ENCODE peak calls at places on chromosomes 7 and 10, in ten cellular contexts. C is epithelial cell of esophagus; G is DMS153; N is non-pigmented ciliary epithelial cell; L is AML-193; M is small intestine; X is stimulated activated CD4-positive, alpha-beta T cell treated with anti-CD3 and anti-CD28 coated beads, Interleukin-1b, Interleukin-23, amount 100 ng/mL, for 24 hours; R is NCI-H2081; B is mucosa of gallbladder; P is type B pancreatic cell. Z is an unnamed sample.

GRCh38 chr7:6278749-6279310 is 6.4 kb upstream of the CYTH3 start:
- DNase-seq in C (peak; percentile 15), X (no peak), L (no peak), B (no peak), R (no peak), G (no peak), P (no peak), N (no peak), M (no peak), Z (no peak)

GRCh38 chr10:69362471-69362954 is 54.2 kb downstream of the TACR2 start:
- DNase-seq in C (peak; percentile 66), N (no peak), G (peak; percentile 34), L (no peak), P (no peak), B (peak; percentile 40), X (no peak), M (no peak), R (no peak), Z (no peak)

GRCh38 chr10:103504181-103504783 is 10.8 kb downstream of the NEURL1 start:
- DNase-seq in B (no peak), G (no peak), X (peak; percentile 16), C (peak; percentile 63), M (peak; percentile 67), N (peak; percentile 97), R (no peak), P (no peak), L (no peak), Z (no peak)

GRCh38 chr10:122460891-122461293 is 461 bp upstream of the HTRA1 start:
- DNase-seq in G (no peak), C (no peak), P (no peak), R (no peak), B (no peak), L (no peak), X (no peak), N (no peak), M (no peak), Z (no peak)

GRCh38 chr7:37342170-37342569 is 106.5 kb downstream of the ELMO1 start:
- DNase-seq in G (peak; percentile 11), C (no peak), X (no peak), L (peak; percentile 55), N (no peak), R (no peak), B (no peak), P (no peak), M (no peak), Z (no peak)

GRCh38 chr10:1043532-1043995 is 5.4 kb downstream of the IDI1 start:
- DNase-seq in B (peak; percentile 21), N (no peak), R (no peak), X (no peak), L (peak; percentile 59), G (no peak), P (no peak), C (no peak), M (peak; percentile 26), Z (no peak)

GRCh38 chr7:50728184-50728583 is 54.5 kb downstream of the GRB10 start:
- DNase-seq in R (no peak), P (no peak), N (no peak), G (no peak), X (no peak), C (no peak), B (no peak), L (no peak), M (no peak), Z (no peak)

GRCh38 chr10:116712499-116712898 is 29.9 kb downstream of the HSPA12A start:
- DNase-seq in B (no peak), N (no peak), P (no peak), M (no peak), R (no peak), C (no peak), G (no peak), L (no peak), X (no peak), Z (no peak)

GRCh38 chr7:88306590-88307048 is at the start of gene STEAP4:
- DNase-seq in P (peak; percentile 71), N (no peak), R (no peak), X (no peak), B (peak; percentile 83), G (no peak), M (peak; percentile 86), L (no peak), C (peak; percentile 93), Z (no peak)

GRCh38 chr7:131027287-131027773 is 293.3 kb upstream of the KLF14 start:
- DNase-seq in N (peak; percentile 55), G (no peak), R (no peak), P (no peak), C (peak; percentile 24), L (peak; percentile 83), B (peak; percentile 53), M (no peak), X (no peak), Z (no peak)

GRCh38 chr10:21368022-21368582 is 157.4 kb downstream of the SKIDA1 start:
- DNase-seq in R (no peak), L (no peak), X (no peak), P (no peak), B (no peak), C (no peak), N (no peak), G (no peak), M (no peak), Z (no peak)

GRCh38 chr10:87505366-87506113 is 847 bp downstream of the MINPP1 start:
- DNase-seq in G (peak; percentile 39), P (peak; percentile 71), L (no peak), B (peak; percentile 47), C (peak; percentile 74), N (no peak), M (peak; percentile 66), R (peak; percentile 57), X (peak; percentile 25), Z (no peak)

GRCh38 chr10:3806603-3807002 is 21.6 kb upstream of the KLF6 start:
- DNase-seq in X (no peak), M (peak; percentile 95), C (peak; percentile 99), N (no peak), R (no peak), B (peak; percentile 69), G (peak; percentile 11), L (no peak), P (no peak), Z (peak; percentile 61)

GRCh38 chr7:159105845-159106614 is 38.6 kb downstream of the VIPR2 start:
- DNase-seq in M (no peak), G (no peak), N (no peak), L (no peak), P (no peak), X (no peak), R (no peak), B (no peak), C (no peak), Z (no peak)

GRCh38 chr7:148697256-148697841 is 1.4 kb upstream of the CUL1 start:
- DNase-seq in N (no peak), P (no peak), G (no peak), C (peak; percentile 26), R (no peak), M (no peak), B (peak; percentile 24), L (peak; percentile 4), X (peak; percentile 54), Z (no peak)

GRCh38 chr10:21496285-21497176 is 29.0 kb downstream of the SKIDA1 start:
- DNase-seq in P (peak; percentile 78), B (no peak), M (peak; percentile 66), G (peak; percentile 16), C (peak; percentile 45), N (no peak), R (peak; percentile 14), X (no peak), L (no peak), Z (peak; percentile 35)

GRCh38 chr10:110221044-110221720 is 13.8 kb downstream of the MXI1 start:
- DNase-seq in P (no peak), B (no peak), G (no peak), M (no peak), X (no peak), R (no peak), L (no peak), N (no peak), C (no peak), Z (no peak)

GRCh38 chr10:95536017-95536416 is 25.2 kb downstream of the SORBS1 start:
- DNase-seq in N (no peak), R (no peak), B (peak; percentile 53), M (no peak), L (no peak), G (no peak), P (no peak), C (no peak), X (no peak), Z (no peak)

GRCh38 chr7:125670926-125671572 is 741.4 kb upstream of the POT1 start:
- DNase-seq in C (peak; percentile 47), B (no peak), L (peak; percentile 0), G (peak; percentile 3), X (no peak), M (no peak), N (no peak), R (peak; percentile 50), P (no peak), Z (no peak)

GRCh38 chr10:7314068-7314646 is 96.7 kb downstream of the SFMBT2 start:
- DNase-seq in L (no peak), B (no peak), C (no peak), P (no peak), M (no peak), R (no peak), G (no peak), N (no peak), X (no peak), Z (no peak)

GRCh38 chr10:21954690-21955089 is 48.8 kb downstream of the DNAJC1 start:
- DNase-seq in M (no peak), P (no peak), L (no peak), B (no peak), N (no peak), X (no peak), R (no peak), G (no peak), C (no peak), Z (no peak)

GRCh38 chr10:63711866-63712716 is 190.9 kb downstream of the REEP3 start:
- DNase-seq in B (peak; percentile 97), R (peak; percentile 96), C (peak; percentile 98), M (peak; percentile 100), N (peak; percentile 74), X (no peak), G (peak; percentile 98), P (no peak), L (no peak), Z (no peak)